ENCODE peak calls at places on chromosome 21, in five cellular contexts. One of them, this sample, is unnamed.

GRCh38 chr21:17495680-17496079 is 17.2 kb upstream of the CXADR start:
- DNase-seq in HepG2: peak
- DNase-seq in GM12892: no peak
- DNase-seq in K562: no peak
- DNase-seq in H1: no peak
- DNase-seq in this sample: no peak

GRCh38 chr21:15839026-15839425 is 109.2 kb downstream of the USP25 start:
- DNase-seq in HepG2: no peak
- DNase-seq in H1: no peak
- DNase-seq in GM12892: no peak
- DNase-seq in K562: no peak
- DNase-seq in this sample: no peak

GRCh38 chr21:43006874-43007208 is 32.5 kb downstream of the PKNOX1 start:
- DNase-seq in GM12892: no peak
- DNase-seq in H1: no peak
- DNase-seq in K562: no peak
- DNase-seq in HepG2: no peak
- DNase-seq in this sample: no peak

GRCh38 chr21:20570824-20571232 is 427.4 kb upstream of the NCAM2 start:
- DNase-seq in H1: peak
- DNase-seq in K562: peak
- DNase-seq in GM12892: no peak
- DNase-seq in HepG2: no peak
- DNase-seq in this sample: no peak

GRCh38 chr21:42623684-42624083 is 29.7 kb upstream of the PDE9A start:
- DNase-seq in H1: no peak
- DNase-seq in GM12892: no peak
- DNase-seq in HepG2: no peak
- DNase-seq in K562: no peak
- DNase-seq in this sample: no peak

GRCh38 chr21:15617968-15618367 is 111.8 kb upstream of the USP25 start:
- DNase-seq in HepG2: no peak
- DNase-seq in H1: no peak
- DNase-seq in GM12892: no peak
- DNase-seq in K562: no peak
- DNase-seq in this sample: no peak

GRCh38 chr21:17513214-17514123 is 626 bp downstream of the CXADR start:
- DNase-seq in K562: no peak
- DNase-seq in H1: no peak
- DNase-seq in GM12892: peak
- DNase-seq in HepG2: peak
- DNase-seq in this sample: peak

GRCh38 chr21:42474043-42474831 is 21.8 kb downstream of the RSPH1 start:
- DNase-seq in HepG2: peak
- DNase-seq in GM12892: no peak
- DNase-seq in H1: no peak
- DNase-seq in K562: no peak
- DNase-seq in this sample: no peak

GRCh38 chr21:42744520-42745445 is 91.4 kb downstream of the PDE9A start:
- DNase-seq in GM12892: no peak
- DNase-seq in K562: no peak
- DNase-seq in HepG2: no peak
- DNase-seq in H1: no peak
- DNase-seq in this sample: no peak

GRCh38 chr21:37792046-37792445 is 124.2 kb downstream of the KCNJ6 start:
- DNase-seq in HepG2: no peak
- DNase-seq in K562: no peak
- DNase-seq in GM12892: no peak
- DNase-seq in H1: no peak
- DNase-seq in this sample: no peak

GRCh38 chr21:34800797-34801518 is 132.2 kb downstream of the CLIC6 start:
- DNase-seq in K562: no peak
- DNase-seq in H1: no peak
- DNase-seq in GM12892: no peak
- DNase-seq in HepG2: no peak
- DNase-seq in this sample: no peak

GRCh38 chr21:38775733-38776132 is 30.0 kb upstream of the ETS2 start:
- DNase-seq in H1: no peak
- DNase-seq in HepG2: no peak
- DNase-seq in K562: no peak
- DNase-seq in GM12892: no peak
- DNase-seq in this sample: no peak

GRCh38 chr21:40146201-40146890 is 279.1 kb downstream of the PCP4 start:
- DNase-seq in H1: no peak
- DNase-seq in GM12892: no peak
- DNase-seq in HepG2: no peak
- DNase-seq in K562: no peak
- DNase-seq in this sample: no peak

GRCh38 chr21:45421071-45421845 is 16.3 kb downstream of the COL18A1 start:
- DNase-seq in K562: no peak
- DNase-seq in HepG2: no peak
- DNase-seq in H1: no peak
- DNase-seq in GM12892: no peak
- DNase-seq in this sample: no peak

GRCh38 chr21:45420061-45420521 is 15.1 kb downstream of the COL18A1 start:
- DNase-seq in HepG2: no peak
- DNase-seq in H1: no peak
- DNase-seq in K562: no peak
- DNase-seq in GM12892: no peak
- DNase-seq in this sample: no peak

GRCh38 chr21:45423201-45423955 is 18.4 kb downstream of the COL18A1 start:
- DNase-seq in GM12892: no peak
- DNase-seq in H1: no peak
- DNase-seq in HepG2: peak
- DNase-seq in K562: no peak
- DNase-seq in this sample: no peak

GRCh38 chr21:45420623-45421041 is 15.7 kb downstream of the COL18A1 start:
- DNase-seq in HepG2: no peak
- DNase-seq in K562: no peak
- DNase-seq in GM12892: no peak
- DNase-seq in H1: no peak
- DNase-seq in this sample: no peak

GRCh38 chr21:45421846-45422775 is 17.1 kb downstream of the COL18A1 start:
- DNase-seq in HepG2: no peak
- DNase-seq in H1: no peak
- DNase-seq in K562: no peak
- DNase-seq in GM12892: no peak
- DNase-seq in this sample: no peak
- TF ChIP-seq TAF1 in HepG2: no peak
- TF ChIP-seq TAF1 in H1: no peak
- TF ChIP-seq TAF1 in K562: no peak
- TF ChIP-seq TAF1 in GM12892: no peak
- TF ChIP-seq TAF1 in this sample: no peak

GRCh38 chr21:33402011-33402979 is 918 bp upstream of the IFNGR2 start:
- DNase-seq in K562: peak
- DNase-seq in HepG2: no peak
- DNase-seq in H1: no peak
- DNase-seq in GM12892: peak
- DNase-seq in this sample: peak
- TF ChIP-seq POLR2A in K562: no peak
- TF ChIP-seq POLR2A in HepG2: no peak
- TF ChIP-seq POLR2A in H1: no peak
- TF ChIP-seq POLR2A in GM12892: no peak
- TF ChIP-seq POLR2A in this sample: no peak

DNA sequence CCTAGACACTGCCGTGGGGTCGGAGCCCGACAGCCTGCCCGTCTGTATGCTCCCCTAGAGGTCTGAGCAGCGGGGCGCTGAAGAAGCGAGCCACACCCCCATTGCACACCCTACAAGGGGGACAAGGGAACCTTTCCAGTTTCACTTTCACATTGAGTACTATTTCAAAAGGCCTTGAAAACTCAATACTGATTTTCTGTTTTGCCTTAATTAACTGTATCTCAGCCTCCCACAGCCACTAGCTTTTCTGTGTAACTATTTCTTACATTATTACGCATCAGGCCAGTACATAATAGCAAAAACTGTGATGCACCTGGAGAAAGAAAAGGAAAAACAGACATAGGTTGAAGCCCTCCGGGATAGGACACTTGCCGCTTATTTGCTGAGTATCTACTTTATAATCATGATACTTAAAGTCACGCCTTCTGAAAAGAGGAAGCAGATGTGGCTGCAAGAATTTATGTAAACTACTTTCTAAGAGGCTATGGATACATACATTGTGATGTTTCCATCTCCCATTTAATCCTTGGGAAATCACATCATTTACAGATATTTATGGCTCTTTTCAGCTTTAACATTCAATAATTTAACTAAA is 1719.5 kb downstream of the MRPL39 start:
- DNase-seq in K562: no peak
- DNase-seq in GM12892: no peak
- DNase-seq in H1: no peak
- DNase-seq in HepG2: no peak
- DNase-seq in this sample: no peak
- TF ChIP-seq TAF1 in K562: no peak
- TF ChIP-seq TAF1 in GM12892: no peak
- TF ChIP-seq TAF1 in H1: no peak
- TF ChIP-seq TAF1 in HepG2: no peak
- TF ChIP-seq TAF1 in this sample: no peak

GRCh38 chr21:41426656-41427311 is 745 bp downstream of the MX1 start:
- DNase-seq in H1: no peak
- DNase-seq in HepG2: no peak
- DNase-seq in K562: no peak
- DNase-seq in GM12892: no peak
- DNase-seq in this sample: no peak
- TF ChIP-seq POLR2A in H1: no peak
- TF ChIP-seq POLR2A in HepG2: no peak
- TF ChIP-seq POLR2A in K562: no peak
- TF ChIP-seq POLR2A in GM12892: peak
- TF ChIP-seq POLR2A in this sample: peak

DNA sequence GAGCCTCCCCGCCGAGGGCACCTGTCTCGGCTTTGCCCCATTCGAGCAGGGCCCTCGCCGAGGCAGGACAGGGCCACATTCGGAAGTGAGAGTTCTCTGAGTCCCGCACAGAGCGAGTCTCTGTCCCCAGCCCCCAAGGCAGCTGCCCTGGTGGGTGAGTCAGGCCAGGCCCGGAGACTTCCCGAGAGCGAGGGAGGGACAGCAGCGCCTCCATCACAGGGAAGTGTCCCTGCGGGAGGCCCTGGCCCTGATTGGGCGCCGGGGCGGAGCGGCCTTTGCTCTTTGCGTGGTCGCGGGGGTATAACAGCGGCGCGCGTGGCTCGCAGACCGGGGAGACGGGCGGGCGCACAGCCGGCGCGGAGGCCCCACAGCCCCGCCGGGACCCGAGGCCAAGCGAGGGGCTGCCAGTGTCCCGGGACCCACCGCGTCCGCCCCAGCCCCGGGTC is at the start of gene AIRE:
- DNase-seq in GM12892: no peak
- DNase-seq in H1: no peak
- DNase-seq in HepG2: no peak
- DNase-seq in K562: no peak
- DNase-seq in this sample: no peak
- TF ChIP-seq TAF1 in GM12892: no peak
- TF ChIP-seq TAF1 in H1: no peak
- TF ChIP-seq TAF1 in HepG2: no peak
- TF ChIP-seq TAF1 in K562: no peak
- TF ChIP-seq TAF1 in this sample: no peak

GRCh38 chr21:36676039-36676950 is 22.6 kb upstream of the SIM2 start:
- DNase-seq in K562: no peak
- DNase-seq in GM12892: no peak
- DNase-seq in HepG2: no peak
- DNase-seq in H1: no peak
- DNase-seq in this sample: no peak
- TF ChIP-seq POLR2A in K562: no peak
- TF ChIP-seq POLR2A in GM12892: no peak
- TF ChIP-seq POLR2A in HepG2: no peak
- TF ChIP-seq POLR2A in H1: no peak
- TF ChIP-seq POLR2A in this sample: no peak

DNA sequence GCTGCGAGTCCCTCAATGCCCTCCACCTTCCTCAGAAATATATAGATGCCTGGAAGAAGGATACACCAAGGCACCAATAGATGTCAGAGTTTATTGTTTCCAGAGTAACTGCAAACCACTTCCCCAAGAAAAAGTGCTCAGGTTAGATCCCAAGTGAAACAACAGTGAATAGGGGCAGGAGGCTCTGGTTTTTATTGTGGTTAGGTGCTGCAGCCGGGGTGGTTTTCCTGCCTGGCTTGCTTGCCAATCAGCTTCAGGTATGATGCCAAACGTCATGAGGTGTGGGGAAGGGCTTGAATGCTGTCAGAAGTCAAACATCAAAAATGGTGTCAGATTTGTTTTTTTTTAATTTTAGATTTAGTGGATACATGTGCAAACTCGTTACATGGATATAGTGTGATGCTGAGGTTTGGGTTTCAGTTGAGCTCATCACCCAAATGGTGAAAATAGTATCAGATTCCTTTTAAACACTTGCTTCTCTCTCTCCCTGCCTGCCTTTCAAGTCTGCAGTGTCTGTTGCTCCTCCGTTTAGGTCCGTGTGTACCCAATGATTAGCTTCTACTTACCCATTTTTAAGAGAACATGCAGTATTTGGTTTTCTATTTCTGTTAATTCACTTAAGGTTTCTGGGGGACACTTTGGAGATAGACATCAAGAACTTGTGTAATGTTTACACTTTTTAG is 1317.0 kb downstream of the MRPL39 start:
- DNase-seq in GM12892: no peak
- DNase-seq in K562: no peak
- DNase-seq in HepG2: no peak
- DNase-seq in H1: no peak
- DNase-seq in this sample: no peak
- TF ChIP-seq TAF1 in GM12892: no peak
- TF ChIP-seq TAF1 in K562: no peak
- TF ChIP-seq TAF1 in HepG2: no peak
- TF ChIP-seq TAF1 in H1: no peak
- TF ChIP-seq TAF1 in this sample: no peak

DNA sequence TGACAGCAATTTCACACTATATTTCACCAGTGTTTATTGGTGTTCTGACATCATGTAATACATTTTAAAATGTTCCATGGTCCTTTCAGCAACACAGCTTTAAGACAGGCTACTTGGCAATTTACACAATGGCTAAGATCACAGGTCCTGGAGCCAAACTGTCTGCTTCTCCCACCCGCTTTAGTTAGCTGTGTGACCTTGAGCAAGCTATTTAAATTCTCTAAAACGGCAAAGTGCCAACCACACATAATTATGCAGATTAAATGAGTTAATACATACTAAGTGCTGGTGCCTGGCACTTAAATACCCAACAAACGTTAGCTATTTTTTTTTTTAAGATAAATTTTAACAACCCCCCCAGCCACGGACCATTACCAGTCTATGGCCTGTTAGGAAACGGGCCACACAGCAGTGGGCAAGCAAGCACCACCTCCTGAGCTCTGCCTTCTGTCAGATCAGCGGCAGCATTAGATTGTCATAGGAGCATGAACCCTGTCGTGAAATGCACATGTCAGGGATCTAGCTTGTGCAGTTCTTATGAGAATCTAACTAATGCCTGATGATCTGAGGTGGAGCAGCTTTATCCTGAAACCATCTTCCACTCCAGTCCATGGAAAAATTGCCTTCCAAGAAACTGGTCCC is 26.9 kb downstream of the SOD1 start:
- DNase-seq in GM12892: no peak
- DNase-seq in HepG2: no peak
- DNase-seq in H1: no peak
- DNase-seq in K562: no peak
- DNase-seq in this sample: no peak
- TF ChIP-seq POLR2A in GM12892: no peak
- TF ChIP-seq POLR2A in HepG2: no peak
- TF ChIP-seq POLR2A in H1: no peak
- TF ChIP-seq POLR2A in K562: no peak
- TF ChIP-seq POLR2A in this sample: no peak

This sample was measured in GM12891.